ENCODE peak calls at places on chromosomes 16 and 17, in seven cellular contexts. X is A673, Q is lower lobe of right lung, C is neuronal stem cell, R is stomach, I is K562, U is heart left ventricle. Y is an unnamed sample. For H3K36me3 and H3K4me1, the result is how much of the 10 kb centered on the place peaks cover.

GRCh38 chr17:77186141-77186604 is 45.4 kb downstream of the SEC14L1 start:
- DNase-seq in C (no peak), X (no peak), I (no peak), Q (no peak), R (no peak), U (no peak), Y (no peak)

GRCh38 chr17:44518032-44518431 is 14.8 kb upstream of the GPATCH8 start:
- DNase-seq in C (no peak), Q (no peak), U (no peak), R (no peak), X (no peak), I (no peak), Y (no peak)

GRCh38 chr16:75532142-75532765 is 3.7 kb downstream of the CHST5 start:
- DNase-seq in I (no peak), U (no peak), R (no peak), X (no peak), Q (no peak), C (no peak), Y (no peak)

GRCh38 chr17:50365649-50366393 is 7.2 kb downstream of the MRPL27 start:
- DNase-seq in C (no peak), X (no peak), I (no peak), R (no peak), Q (no peak), U (no peak), Y (no peak)

GRCh38 chr16:30092373-30093010 is 768 bp upstream of the TBX6 start:
- DNase-seq in R (peak), Q (peak), X (peak), I (peak), U (peak), C (peak), Y (peak)

GRCh38 chr17:48162946-48163506 is 55.5 kb downstream of the SNX11 start:
- DNase-seq in X (peak), Q (no peak), C (no peak), R (peak), U (no peak), I (no peak), Y (peak)

GRCh38 chr17:43832976-43833829 is at the start of gene MPP3:
- DNase-seq in C (peak), I (peak), X (peak), Q (peak), R (peak), U (peak), Y (peak)

GRCh38 chr17:27631897-27632725 is 1.1 kb downstream of the LGALS9 start:
- DNase-seq in X (no peak), U (no peak), Q (peak), C (no peak), I (no peak), R (no peak), Y (no peak)

GRCh38 chr17:82668024-82668630 is 19.9 kb upstream of the WDR45B start:
- DNase-seq in C (no peak), I (no peak), X (no peak), Q (no peak), U (peak), R (no peak), Y (no peak)

GRCh38 chr16:22324787-22325597 is 27.8 kb downstream of the POLR3E start:
- DNase-seq in R (no peak), C (no peak), Q (no peak), X (no peak), I (no peak), U (no peak), Y (no peak)

GRCh38 chr16:22323173-22323997 is 26.2 kb downstream of the POLR3E start:
- DNase-seq in R (no peak), I (no peak), Q (no peak), C (no peak), U (no peak), X (no peak), Y (no peak)

GRCh38 chr16:22322741-22323140 is 25.5 kb downstream of the POLR3E start:
- DNase-seq in R (no peak), U (no peak), C (no peak), X (no peak), Q (no peak), I (no peak), Y (no peak)

GRCh38 chr16:22325598-22326368 is 28.6 kb downstream of the POLR3E start:
- DNase-seq in I (no peak), R (no peak), X (no peak), U (no peak), Q (no peak), C (no peak), Y (no peak)

GRCh38 chr16:22323998-22324786 is 27.0 kb downstream of the POLR3E start:
- DNase-seq in Q (no peak), C (no peak), R (no peak), I (no peak), U (no peak), X (no peak), Y (no peak)
- H3K36me3 ChIP-seq in Q (half or more), C (half or more), R (half or more), I (half or more), U (half or more), X (under half), Y (under half)

GRCh38 chr17:74862108-74862901 is 2.6 kb upstream of the GRIN2C start:
- DNase-seq in X (peak), I (peak), U (peak), Q (peak), R (peak), C (peak), Y (peak)
- H3K4me3 ChIP-seq in X (no peak), I (no peak), U (peak), Q (no peak), R (no peak), C (no peak), Y (no peak)

DNA sequence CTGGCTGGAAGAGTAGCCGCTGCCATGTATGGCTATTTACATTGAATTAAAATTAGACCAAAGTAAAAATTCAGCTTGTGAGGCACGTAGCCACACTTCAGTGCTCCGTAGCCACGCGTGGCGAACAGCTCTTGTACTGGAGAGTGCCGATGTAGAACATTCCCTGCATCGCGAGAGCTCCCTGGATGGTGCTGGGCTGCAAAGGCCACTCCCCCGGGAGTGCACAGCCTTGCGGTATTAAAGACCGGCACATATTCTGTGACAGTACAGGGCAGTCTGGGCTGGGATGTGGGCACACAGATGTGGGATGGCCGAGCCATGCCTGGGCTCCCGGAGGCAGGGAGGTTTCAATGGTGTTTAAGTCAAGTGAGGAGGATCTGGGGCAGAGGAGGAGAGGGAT is 102.2 kb downstream of the CMIP start:
- DNase-seq in U (no peak), Q (peak), X (no peak), I (no peak), R (no peak), C (no peak), Y (no peak)
- H3K4me1 ChIP-seq in U (under half), Q (under half), X (under half), I (under half), R (half or more), C (under half), Y (under half)

GRCh38 chr16:64971211-64971610 is 150.7 kb downstream of the CDH11 start:
- DNase-seq in I (no peak), U (no peak), Q (no peak), C (no peak), R (no peak), X (peak), Y (no peak)

GRCh38 chr16:64974381-64974780 is 147.5 kb downstream of the CDH11 start:
- DNase-seq in C (peak), Q (no peak), U (no peak), X (peak), R (no peak), I (no peak), Y (no peak)

GRCh38 chr16:64964126-64964540 is 157.7 kb downstream of the CDH11 start:
- DNase-seq in X (peak), I (no peak), U (no peak), C (no peak), Q (no peak), R (no peak), Y (no peak)

DNA sequence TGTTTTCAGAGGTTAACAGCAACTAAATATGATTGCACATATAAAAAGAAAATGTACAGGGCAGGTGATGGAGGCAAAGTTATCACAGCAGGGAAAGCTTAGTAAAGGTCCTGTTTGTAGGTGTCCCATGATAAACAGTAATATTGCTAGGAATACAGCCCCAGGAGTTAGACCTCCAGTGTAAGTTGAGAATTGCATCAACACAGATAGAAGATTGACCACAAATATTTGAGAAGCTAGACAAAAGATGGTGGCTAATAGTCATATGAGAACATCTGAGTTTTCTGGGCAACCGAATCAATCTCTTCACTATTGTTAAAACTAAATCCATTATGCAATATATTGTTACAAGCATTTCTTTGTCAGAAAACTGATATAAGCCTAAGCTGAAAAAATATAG is 152.6 kb downstream of the CDH11 start:
- DNase-seq in I (no peak), X (no peak), Q (no peak), C (no peak), U (no peak), R (no peak), Y (no peak)
- H3K36me3 ChIP-seq in I (under half), X (half or more), Q (under half), C (under half), U (under half), R (under half), Y (under half)

GRCh38 chr17:80768936-80769335 is 222.7 kb upstream of the CHMP6 start:
- DNase-seq in U (no peak), X (no peak), Q (no peak), C (no peak), R (no peak), I (no peak), Y (no peak)

GRCh38 chr17:80762076-80762475 is 217.4 kb downstream of the RPTOR start:
- DNase-seq in I (no peak), Q (no peak), U (no peak), C (no peak), X (no peak), R (no peak), Y (no peak)

GRCh38 chr17:80763293-80763867 is 218.7 kb downstream of the RPTOR start:
- DNase-seq in R (no peak), I (no peak), X (no peak), Q (no peak), C (no peak), U (no peak), Y (no peak)

GRCh38 chr17:80766290-80766689 is 221.7 kb downstream of the RPTOR start:
- DNase-seq in X (no peak), I (no peak), R (no peak), U (no peak), Q (no peak), C (no peak), Y (no peak)

GRCh38 chr17:80765241-80766022 is 220.8 kb downstream of the RPTOR start:
- DNase-seq in R (no peak), U (no peak), C (no peak), X (no peak), I (no peak), Q (no peak), Y (no peak)
- H3K4me3 ChIP-seq in R (no peak), U (no peak), C (no peak), X (no peak), I (no peak), Q (no peak), Y (no peak)

Y was measured in BE2C.